ENCODE peak calls at places on chromosomes 1 and 21, in five cellular contexts. S is H9, U is IMR-90, N is mesenchymal stem cell, I is H1. R is an unnamed sample.

GRCh38 chr1:44608141-44608540 is 66.1 kb downstream of the TMEM53 start:
- DNase-seq in S (no peak), U (no peak), N (no peak), I (no peak), R (no peak)

GRCh38 chr21:38930838-38931237 is 125.1 kb downstream of the ETS2 start:
- DNase-seq in S (no peak), U (peak), N (peak), I (no peak), R (no peak)

GRCh38 chr1:84944767-84945486 is 51.9 kb upstream of the LPAR3 start:
- DNase-seq in S (peak), U (peak), N (peak), I (peak), R (peak)

GRCh38 chr1:95287078-95287477 is 53.1 kb downstream of the RWDD3 start:
- DNase-seq in S (no peak), U (no peak), N (no peak), I (no peak), R (no peak)

GRCh38 chr21:41367598-41368360 is 6.0 kb downstream of the MX2 start:
- DNase-seq in S (no peak), U (no peak), N (no peak), I (no peak), R (no peak)

GRCh38 chr1:82377201-82377884 is 576.6 kb downstream of the ADGRL2 start:
- DNase-seq in S (no peak), U (no peak), N (no peak), I (no peak), R (no peak)

GRCh38 chr1:182839209-182840065 is at the start of gene DHX9:
- DNase-seq in S (peak), U (peak), N (peak), I (peak), R (peak)

GRCh38 chr1:167543566-167543965 is 10.0 kb downstream of the CREG1 start:
- DNase-seq in S (no peak), U (no peak), N (no peak), I (no peak), R (no peak)

DNA sequence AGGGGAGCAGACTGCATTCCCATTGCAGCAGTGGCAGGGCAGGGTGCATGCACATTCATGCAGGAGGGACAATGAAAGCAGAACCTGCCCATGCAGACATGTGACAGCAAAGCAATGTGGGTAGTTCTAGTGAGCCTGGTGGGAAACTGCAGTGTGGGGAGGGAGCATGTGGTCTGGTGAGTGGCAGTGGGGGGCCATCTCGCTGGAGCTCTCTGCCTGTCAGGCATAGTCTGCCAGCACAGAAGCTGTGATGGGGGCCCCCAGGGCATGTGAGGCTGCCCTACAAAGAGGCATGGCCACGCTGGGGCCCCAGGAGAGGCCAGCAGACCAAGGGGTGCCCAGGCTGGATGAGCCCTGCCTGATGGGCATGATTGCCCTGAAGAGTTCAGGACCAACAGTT is 579.7 kb downstream of the PTPRC start:
- DNase-seq in S (no peak), U (no peak), N (no peak), I (no peak), R (no peak)
- H3K4me2 ChIP-seq in S (no peak), U (no peak), N (no peak), I (no peak), R (no peak)

GRCh38 chr1:155325596-155325893 is 4.9 kb downstream of the RUSC1 start:
- DNase-seq in S (no peak), U (no peak), N (no peak), I (no peak), R (no peak)

GRCh38 chr1:155324717-155325595 is 4.3 kb downstream of the RUSC1 start:
- DNase-seq in S (peak), U (peak), N (peak), I (peak), R (no peak)

GRCh38 chr1:155322953-155323728 is 2.4 kb downstream of the RUSC1 start:
- DNase-seq in S (peak), U (peak), N (peak), I (peak), R (peak)

GRCh38 chr1:155323729-155324040 is 3.0 kb downstream of the RUSC1 start:
- DNase-seq in S (peak), U (peak), N (peak), I (peak), R (peak)

DNA sequence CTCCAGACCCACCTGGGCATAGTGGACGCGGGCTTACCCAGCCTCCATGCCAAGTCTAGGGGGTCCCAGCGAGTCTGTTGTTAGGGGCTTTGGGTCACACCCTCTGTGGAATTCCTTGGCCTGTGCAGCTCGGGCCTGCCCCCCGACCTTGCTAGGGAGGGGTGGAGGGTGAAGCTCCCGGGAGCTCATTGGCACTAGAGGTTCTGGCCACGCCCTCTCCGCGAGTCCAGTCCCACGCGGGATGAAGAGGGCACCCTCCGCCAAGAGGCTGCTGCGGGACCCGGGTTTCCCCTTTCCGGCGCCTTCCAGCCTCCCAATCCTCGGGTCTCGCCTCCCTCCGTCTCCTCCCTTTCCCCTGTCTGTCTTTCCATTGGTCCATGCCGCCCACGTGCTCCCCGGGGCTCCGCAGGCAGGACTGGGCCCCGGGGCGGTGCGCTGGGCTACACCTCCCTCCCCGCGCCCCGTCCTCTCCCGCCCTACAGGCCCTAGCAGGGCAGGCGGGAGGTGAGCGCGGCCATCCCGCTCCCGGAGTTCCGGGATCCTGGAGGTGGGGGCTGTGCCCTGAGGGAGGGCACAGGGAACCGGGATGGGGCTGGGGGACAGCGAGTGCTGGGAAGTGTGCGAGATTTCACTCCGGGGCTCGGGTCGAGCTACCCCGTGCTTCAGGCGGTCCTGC is 3.5 kb downstream of the RUSC1 start:
- DNase-seq in S (peak), U (peak), N (peak), I (peak), R (peak)
- H4K91ac ChIP-seq in S (no peak), U (peak), N (peak), I (peak), R (no peak)

DNA sequence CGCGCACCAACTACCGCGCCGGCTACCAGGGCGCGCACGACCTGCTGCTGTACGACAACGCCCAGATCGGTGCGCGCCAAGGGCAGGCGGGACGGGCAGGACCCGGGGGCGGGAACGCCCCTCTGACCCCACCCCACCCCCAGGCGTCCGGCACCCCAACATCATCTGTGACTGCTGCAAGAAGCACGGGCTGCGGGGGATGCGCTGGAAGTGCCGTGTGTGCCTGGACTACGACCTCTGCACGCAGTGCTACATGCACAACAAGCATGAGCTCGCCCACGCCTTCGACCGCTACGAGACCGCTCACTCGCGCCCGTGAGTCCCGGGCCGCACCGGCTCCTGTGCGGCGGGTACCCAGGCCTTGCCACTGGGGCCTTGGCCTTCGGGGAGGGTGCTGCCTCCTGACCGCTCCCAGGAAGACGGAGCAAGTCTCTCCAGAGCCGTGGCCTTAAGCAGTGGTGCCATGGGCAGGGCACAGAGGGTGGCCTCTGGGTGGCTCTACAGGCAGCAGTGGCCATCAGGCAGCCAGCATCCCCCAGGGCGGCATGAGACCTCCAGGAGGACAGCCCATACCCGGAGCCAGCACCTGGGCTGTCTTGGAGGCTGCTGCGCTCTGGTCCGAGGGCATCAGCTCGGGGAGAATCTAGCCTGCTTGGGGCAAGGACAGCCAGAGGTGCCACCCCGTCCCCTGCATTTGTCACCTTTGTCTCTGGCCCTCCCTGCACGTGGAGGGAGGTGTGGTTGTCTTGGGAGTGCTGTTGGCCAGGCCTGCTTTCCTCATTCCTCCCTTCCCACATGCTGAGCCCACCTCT is 8.1 kb upstream of the MMP23B start:
- DNase-seq in S (no peak), U (no peak), N (no peak), I (no peak), R (no peak)
- H3K4me2 ChIP-seq in S (no peak), U (no peak), N (no peak), I (no peak), R (no peak)

GRCh38 chr1:18890704-18891103 is 11.7 kb downstream of the ALDH4A1 start:
- DNase-seq in S (no peak), U (peak), N (no peak), I (no peak), R (no peak)
- H4K91ac ChIP-seq in S (no peak), U (no peak), N (no peak), I (no peak), R (no peak)

GRCh38 chr1:60990719-60991100 is 91.7 kb upstream of the NFIA start:
- DNase-seq in S (no peak), U (no peak), N (no peak), I (no peak), R (no peak)
- H3K4me2 ChIP-seq in S (no peak), U (no peak), N (no peak), I (no peak), R (no peak)

GRCh38 chr1:20212685-20213331 is 26.5 kb upstream of the PLA2G2C start:
- DNase-seq in S (peak), U (peak), N (peak), I (peak), R (peak)
- H4K91ac ChIP-seq in S (no peak), U (no peak), N (no peak), I (no peak), R (no peak)

R was measured in neuronal stem cell.